ENCODE peak calls at places on chromosomes 3 and 15, in nine cellular contexts. A is NCI-H1694, Y is HT1080, C is heart left ventricle, Z is fibroblast of mammary gland, H is A673, U is GM04504, O is testis, P is LoVo. S is an unnamed sample.
A peak's percentile ranks its signal among the peaks of the same experiment; 100 is the strongest.

GRCh38 chr15:77775851-77776250 is 143.1 kb upstream of the LINGO1 start:
- DNase-seq in O (no peak), Y (no peak), P (no peak), C (no peak), U (no peak), H (peak; percentile 23), Z (no peak), A (no peak), S (no peak)

GRCh38 chr15:60584355-60585023 is 105.5 kb upstream of the ICE2 start:
- DNase-seq in H (no peak), U (no peak), Y (peak; percentile 16), P (no peak), A (no peak), O (no peak), Z (no peak), C (no peak), S (no peak)

GRCh38 chr3:13877911-13878710 is 1.8 kb downstream of the WNT7A start:
- DNase-seq in H (no peak), U (no peak), A (no peak), Z (no peak), P (no peak), Y (no peak), O (no peak), C (no peak), S (no peak)

GRCh38 chr15:75346796-75347221 is at the start of gene NEIL1:
- DNase-seq in H (no peak), U (no peak), Y (no peak), P (no peak), A (no peak), Z (no peak), O (no peak), C (no peak), S (no peak)

GRCh38 chr3:170751083-170751893 is 118.7 kb downstream of the RPL22L1 start:
- DNase-seq in O (peak; percentile 47), Z (peak; percentile 97), H (peak; percentile 91), P (peak; percentile 36), Y (peak; percentile 99), A (peak; percentile 24), U (peak; percentile 89), C (peak; percentile 28), S (peak; percentile 63)

GRCh38 chr3:86923071-86923476 is 67.9 kb downstream of the VGLL3 start:
- DNase-seq in H (no peak), P (no peak), U (peak; percentile 52), O (no peak), Z (peak; percentile 92), A (peak; percentile 32), Y (peak; percentile 56), C (no peak), S (peak; percentile 37)

GRCh38 chr3:160184655-160185054 is 40.6 kb upstream of the C3orf80 start:
- DNase-seq in U (peak; percentile 87), C (no peak), Z (peak; percentile 72), O (no peak), P (no peak), A (no peak), H (no peak), Y (no peak), S (no peak)

GRCh38 chr3:140456974-140457373 is 220.9 kb upstream of the TRIM42 start:
- DNase-seq in P (no peak), Z (no peak), A (no peak), U (no peak), Y (no peak), H (no peak), C (no peak), O (no peak), S (no peak)

GRCh38 chr15:47644713-47645112 is 72.6 kb upstream of the SEMA6D start:
- DNase-seq in Z (no peak), Y (no peak), P (no peak), O (no peak), U (no peak), A (no peak), C (no peak), H (no peak), S (no peak)

GRCh38 chr15:90145259-90145658 is 43.0 kb upstream of the IDH2 start:
- DNase-seq in Y (no peak), H (no peak), P (no peak), O (no peak), C (no peak), A (no peak), U (no peak), Z (no peak), S (no peak)

GRCh38 chr3:188673509-188674239 is 498.1 kb upstream of the TPRG1 start:
- DNase-seq in C (no peak), A (no peak), U (peak; percentile 79), P (peak; percentile 7), Z (peak; percentile 91), Y (peak; percentile 70), O (no peak), H (peak; percentile 64), S (no peak)

GRCh38 chr15:77696006-77696631 is 63.4 kb upstream of the LINGO1 start:
- DNase-seq in O (peak; percentile 20), A (no peak), Y (no peak), H (no peak), Z (no peak), U (no peak), P (no peak), C (no peak), S (no peak)

S was measured in AG04450.